ENCODE peak calls at places on chromosomes 7 and 10, in four cellular contexts. One of them, this sample, is unnamed.

GRCh38 chr10:5589963-5590511 is 65.3 kb downstream of the CALML3 start:
- DNase-seq in NCI-H1105 treated with DMSO at 0.1 percent for 48 hours: no peak
- DNase-seq in activated CD4-positive, alpha-beta T cell treated with anti-CD3 and anti-CD28 coated beads for 36 hours: peak
- DNase-seq in pons: no peak
- DNase-seq in this sample: no peak

GRCh38 chr7:35380739-35381224 is 126.9 kb upstream of the TBX20 start:
- DNase-seq in pons: peak
- DNase-seq in NCI-H1105 treated with DMSO at 0.1 percent for 48 hours: no peak
- DNase-seq in activated CD4-positive, alpha-beta T cell treated with anti-CD3 and anti-CD28 coated beads for 36 hours: no peak
- DNase-seq in this sample: no peak

GRCh38 chr7:29811597-29811996 is 5.3 kb downstream of the WIPF3 start:
- DNase-seq in pons: no peak
- DNase-seq in NCI-H1105 treated with DMSO at 0.1 percent for 48 hours: peak
- DNase-seq in activated CD4-positive, alpha-beta T cell treated with anti-CD3 and anti-CD28 coated beads for 36 hours: no peak
- DNase-seq in this sample: peak

GRCh38 chr7:47291461-47292051 is 290.4 kb downstream of the TNS3 start:
- DNase-seq in activated CD4-positive, alpha-beta T cell treated with anti-CD3 and anti-CD28 coated beads for 36 hours: peak
- DNase-seq in NCI-H1105 treated with DMSO at 0.1 percent for 48 hours: no peak
- DNase-seq in pons: no peak
- DNase-seq in this sample: no peak

GRCh38 chr7:139566075-139566474 is 42.6 kb downstream of the CLEC2L start:
- DNase-seq in NCI-H1105 treated with DMSO at 0.1 percent for 48 hours: no peak
- DNase-seq in activated CD4-positive, alpha-beta T cell treated with anti-CD3 and anti-CD28 coated beads for 36 hours: no peak
- DNase-seq in pons: no peak
- DNase-seq in this sample: no peak

GRCh38 chr7:151859948-151860685 is 16.8 kb downstream of the PRKAG2 start:
- DNase-seq in pons: no peak
- DNase-seq in activated CD4-positive, alpha-beta T cell treated with anti-CD3 and anti-CD28 coated beads for 36 hours: no peak
- DNase-seq in NCI-H1105 treated with DMSO at 0.1 percent for 48 hours: no peak
- DNase-seq in this sample: no peak

GRCh38 chr10:24982294-24983064 is 30.1 kb upstream of the PRTFDC1 start:
- DNase-seq in activated CD4-positive, alpha-beta T cell treated with anti-CD3 and anti-CD28 coated beads for 36 hours: no peak
- DNase-seq in NCI-H1105 treated with DMSO at 0.1 percent for 48 hours: no peak
- DNase-seq in pons: no peak
- DNase-seq in this sample: no peak

GRCh38 chr7:7911339-7911738 is 57.3 kb upstream of the GLCCI1 start:
- DNase-seq in NCI-H1105 treated with DMSO at 0.1 percent for 48 hours: no peak
- DNase-seq in pons: no peak
- DNase-seq in activated CD4-positive, alpha-beta T cell treated with anti-CD3 and anti-CD28 coated beads for 36 hours: no peak
- DNase-seq in this sample: no peak

GRCh38 chr7:28755255-28755654 is 202.9 kb downstream of the TRIL start:
- DNase-seq in activated CD4-positive, alpha-beta T cell treated with anti-CD3 and anti-CD28 coated beads for 36 hours: no peak
- DNase-seq in NCI-H1105 treated with DMSO at 0.1 percent for 48 hours: no peak
- DNase-seq in pons: no peak
- DNase-seq in this sample: no peak

GRCh38 chr10:71799785-71800453 is 26.6 kb upstream of the VSIR start:
- DNase-seq in activated CD4-positive, alpha-beta T cell treated with anti-CD3 and anti-CD28 coated beads for 36 hours: no peak
- DNase-seq in pons: no peak
- DNase-seq in NCI-H1105 treated with DMSO at 0.1 percent for 48 hours: no peak
- DNase-seq in this sample: no peak

GRCh38 chr7:78585958-78586357 is 787.4 kb downstream of the PHTF2 start:
- DNase-seq in NCI-H1105 treated with DMSO at 0.1 percent for 48 hours: no peak
- DNase-seq in pons: no peak
- DNase-seq in activated CD4-positive, alpha-beta T cell treated with anti-CD3 and anti-CD28 coated beads for 36 hours: no peak
- DNase-seq in this sample: no peak

This sample was measured in NCI-H2171 treated with DMSO at 0.1 percent for 48 hours.